ENCODE peak calls at places on chromosomes 11 and 22, in eight cellular contexts. One of them, this sample, is unnamed.

GRCh38 chr22:31891366-31892079 is 52.8 kb upstream of the YWHAH start:
- DNase-seq in right atrium auricular region: no peak
- DNase-seq in DND-41: no peak
- DNase-seq in mammary epithelial cell: no peak
- DNase-seq in right lobe of liver: no peak
- DNase-seq in cardiac muscle cell: no peak
- DNase-seq in coronary artery: no peak
- DNase-seq in AG04450: no peak
- DNase-seq in this sample: no peak

GRCh38 chr11:111913997-111914396 is 1.5 kb downstream of the HSPB2 start:
- DNase-seq in right atrium auricular region: no peak
- DNase-seq in DND-41: no peak
- DNase-seq in mammary epithelial cell: no peak
- DNase-seq in right lobe of liver: no peak
- DNase-seq in cardiac muscle cell: no peak
- DNase-seq in coronary artery: no peak
- DNase-seq in AG04450: no peak
- DNase-seq in this sample: no peak

GRCh38 chr11:73072935-73073481 is 69.1 kb downstream of the FCHSD2 start:
- DNase-seq in right atrium auricular region: no peak
- DNase-seq in DND-41: no peak
- DNase-seq in mammary epithelial cell: peak
- DNase-seq in right lobe of liver: no peak
- DNase-seq in cardiac muscle cell: peak
- DNase-seq in coronary artery: no peak
- DNase-seq in AG04450: no peak
- DNase-seq in this sample: no peak

GRCh38 chr22:28247667-28248363 is 328.8 kb upstream of the PITPNB start:
- DNase-seq in right atrium auricular region: no peak
- DNase-seq in DND-41: no peak
- DNase-seq in mammary epithelial cell: no peak
- DNase-seq in right lobe of liver: no peak
- DNase-seq in cardiac muscle cell: peak
- DNase-seq in coronary artery: no peak
- DNase-seq in AG04450: no peak
- DNase-seq in this sample: no peak

GRCh38 chr11:64849600-64850356 is 5.3 kb upstream of the CDC42BPG start:
- DNase-seq in right atrium auricular region: no peak
- DNase-seq in DND-41: no peak
- DNase-seq in mammary epithelial cell: no peak
- DNase-seq in right lobe of liver: no peak
- DNase-seq in cardiac muscle cell: no peak
- DNase-seq in coronary artery: no peak
- DNase-seq in AG04450: no peak
- DNase-seq in this sample: no peak

GRCh38 chr11:92107331-92107730 is 117.3 kb upstream of the FAT3 start:
- DNase-seq in right atrium auricular region: no peak
- DNase-seq in DND-41: no peak
- DNase-seq in mammary epithelial cell: no peak
- DNase-seq in right lobe of liver: no peak
- DNase-seq in cardiac muscle cell: no peak
- DNase-seq in coronary artery: no peak
- DNase-seq in AG04450: no peak
- DNase-seq in this sample: no peak

GRCh38 chr11:57426754-57427691 is at the start of gene SLC43A3:
- DNase-seq in right atrium auricular region: peak
- DNase-seq in DND-41: peak
- DNase-seq in mammary epithelial cell: peak
- DNase-seq in right lobe of liver: peak
- DNase-seq in cardiac muscle cell: peak
- DNase-seq in coronary artery: peak
- DNase-seq in AG04450: no peak
- DNase-seq in this sample: no peak

GRCh38 chr22:31343235-31344191 is 2.6 kb downstream of the PATZ1 start:
- DNase-seq in right atrium auricular region: no peak
- DNase-seq in DND-41: no peak
- DNase-seq in mammary epithelial cell: peak
- DNase-seq in right lobe of liver: no peak
- DNase-seq in cardiac muscle cell: peak
- DNase-seq in coronary artery: no peak
- DNase-seq in AG04450: no peak
- DNase-seq in this sample: no peak

GRCh38 chr11:26901162-26901561 is 92.8 kb upstream of the FIBIN start:
- DNase-seq in right atrium auricular region: no peak
- DNase-seq in DND-41: no peak
- DNase-seq in mammary epithelial cell: no peak
- DNase-seq in right lobe of liver: no peak
- DNase-seq in cardiac muscle cell: no peak
- DNase-seq in coronary artery: no peak
- DNase-seq in AG04450: no peak
- DNase-seq in this sample: no peak

GRCh38 chr22:45420539-45420938 is 7.0 kb downstream of the RIBC2 start:
- DNase-seq in right atrium auricular region: no peak
- DNase-seq in DND-41: no peak
- DNase-seq in mammary epithelial cell: no peak
- DNase-seq in right lobe of liver: no peak
- DNase-seq in cardiac muscle cell: no peak
- DNase-seq in coronary artery: peak
- DNase-seq in AG04450: no peak
- DNase-seq in this sample: no peak

GRCh38 chr11:126149759-126150236 is 61.7 kb downstream of the RPUSD4 start:
- DNase-seq in right atrium auricular region: no peak
- DNase-seq in DND-41: peak
- DNase-seq in mammary epithelial cell: no peak
- DNase-seq in right lobe of liver: no peak
- DNase-seq in cardiac muscle cell: no peak
- DNase-seq in coronary artery: no peak
- DNase-seq in AG04450: no peak
- DNase-seq in this sample: peak

GRCh38 chr11:129639300-129639699 is 176.3 kb upstream of the TMEM45B start:
- DNase-seq in right atrium auricular region: no peak
- DNase-seq in DND-41: no peak
- DNase-seq in mammary epithelial cell: peak
- DNase-seq in right lobe of liver: no peak
- DNase-seq in cardiac muscle cell: no peak
- DNase-seq in coronary artery: no peak
- DNase-seq in AG04450: peak
- DNase-seq in this sample: no peak

GRCh38 chr11:12599408-12600143 is 74.6 kb upstream of the TEAD1 start:
- DNase-seq in right atrium auricular region: no peak
- DNase-seq in DND-41: peak
- DNase-seq in mammary epithelial cell: no peak
- DNase-seq in right lobe of liver: peak
- DNase-seq in cardiac muscle cell: peak
- DNase-seq in coronary artery: no peak
- DNase-seq in AG04450: no peak
- DNase-seq in this sample: no peak

GRCh38 chr22:43723816-43724215 is 88.3 kb downstream of the EFCAB6 start:
- DNase-seq in right atrium auricular region: no peak
- DNase-seq in DND-41: no peak
- DNase-seq in mammary epithelial cell: no peak
- DNase-seq in right lobe of liver: no peak
- DNase-seq in cardiac muscle cell: no peak
- DNase-seq in coronary artery: no peak
- DNase-seq in AG04450: no peak
- DNase-seq in this sample: no peak

GRCh38 chr11:45745065-45745811 is 59.7 kb upstream of the SLC35C1 start:
- DNase-seq in right atrium auricular region: peak
- DNase-seq in DND-41: no peak
- DNase-seq in mammary epithelial cell: no peak
- DNase-seq in right lobe of liver: no peak
- DNase-seq in cardiac muscle cell: peak
- DNase-seq in coronary artery: peak
- DNase-seq in AG04450: no peak
- DNase-seq in this sample: no peak

GRCh38 chr11:45187375-45187774 is 40.9 kb downstream of the PRDM11 start:
- DNase-seq in right atrium auricular region: no peak
- DNase-seq in DND-41: no peak
- DNase-seq in mammary epithelial cell: no peak
- DNase-seq in right lobe of liver: no peak
- DNase-seq in cardiac muscle cell: no peak
- DNase-seq in coronary artery: no peak
- DNase-seq in AG04450: no peak
- DNase-seq in this sample: no peak

GRCh38 chr11:31366795-31367194 is 2.7 kb downstream of the DCDC1 start:
- DNase-seq in right atrium auricular region: no peak
- DNase-seq in DND-41: peak
- DNase-seq in mammary epithelial cell: no peak
- DNase-seq in right lobe of liver: no peak
- DNase-seq in cardiac muscle cell: no peak
- DNase-seq in coronary artery: no peak
- DNase-seq in AG04450: no peak
- DNase-seq in this sample: no peak

GRCh38 chr11:65491163-65491465 is 7.7 kb upstream of the MALAT1 start:
- DNase-seq in right atrium auricular region: no peak
- DNase-seq in DND-41: no peak
- DNase-seq in mammary epithelial cell: no peak
- DNase-seq in right lobe of liver: no peak
- DNase-seq in cardiac muscle cell: no peak
- DNase-seq in coronary artery: peak
- DNase-seq in AG04450: no peak
- DNase-seq in this sample: peak

GRCh38 chr11:30914143-30914762 is 328.1 kb upstream of the MPPED2 start:
- DNase-seq in right atrium auricular region: peak
- DNase-seq in DND-41: no peak
- DNase-seq in mammary epithelial cell: peak
- DNase-seq in right lobe of liver: no peak
- DNase-seq in cardiac muscle cell: peak
- DNase-seq in coronary artery: no peak
- DNase-seq in AG04450: peak
- DNase-seq in this sample: no peak

GRCh38 chr11:31160504-31161422 is 208.8 kb downstream of the DCDC1 start:
- DNase-seq in right atrium auricular region: no peak
- DNase-seq in DND-41: no peak
- DNase-seq in mammary epithelial cell: no peak
- DNase-seq in right lobe of liver: no peak
- DNase-seq in cardiac muscle cell: no peak
- DNase-seq in coronary artery: no peak
- DNase-seq in AG04450: no peak
- DNase-seq in this sample: no peak

GRCh38 chr11:46410021-46410420 is 18.4 kb upstream of the CHRM4 start:
- DNase-seq in right atrium auricular region: no peak
- DNase-seq in DND-41: no peak
- DNase-seq in mammary epithelial cell: no peak
- DNase-seq in right lobe of liver: no peak
- DNase-seq in cardiac muscle cell: no peak
- DNase-seq in coronary artery: no peak
- DNase-seq in AG04450: no peak
- DNase-seq in this sample: no peak

GRCh38 chr11:30143098-30143705 is 87.6 kb upstream of the FSHB start:
- DNase-seq in right atrium auricular region: no peak
- DNase-seq in DND-41: peak
- DNase-seq in mammary epithelial cell: peak
- DNase-seq in right lobe of liver: no peak
- DNase-seq in cardiac muscle cell: peak
- DNase-seq in coronary artery: no peak
- DNase-seq in AG04450: peak
- DNase-seq in this sample: no peak

GRCh38 chr22:30733081-30733680 is 38.5 kb downstream of the OSBP2 start:
- DNase-seq in right atrium auricular region: no peak
- DNase-seq in DND-41: no peak
- DNase-seq in mammary epithelial cell: no peak
- DNase-seq in right lobe of liver: no peak
- DNase-seq in cardiac muscle cell: no peak
- DNase-seq in coronary artery: no peak
- DNase-seq in AG04450: peak
- DNase-seq in this sample: no peak

GRCh38 chr11:61384271-61385242 is 7.8 kb upstream of the TMEM216 start:
- DNase-seq in right atrium auricular region: no peak
- DNase-seq in DND-41: no peak
- DNase-seq in mammary epithelial cell: no peak
- DNase-seq in right lobe of liver: peak
- DNase-seq in cardiac muscle cell: peak
- DNase-seq in coronary artery: no peak
- DNase-seq in AG04450: no peak
- DNase-seq in this sample: no peak
- TF ChIP-seq CTCF in right atrium auricular region: no peak
- TF ChIP-seq CTCF in DND-41: no peak
- TF ChIP-seq CTCF in mammary epithelial cell: peak
- TF ChIP-seq CTCF in right lobe of liver: peak
- TF ChIP-seq CTCF in cardiac muscle cell: peak
- TF ChIP-seq CTCF in coronary artery: no peak
- TF ChIP-seq CTCF in AG04450: peak
- TF ChIP-seq CTCF in this sample: no peak

GRCh38 chr11:3230636-3231549 is 1.3 kb downstream of the MRGPRE start:
- DNase-seq in right atrium auricular region: peak
- DNase-seq in DND-41: no peak
- DNase-seq in mammary epithelial cell: no peak
- DNase-seq in right lobe of liver: no peak
- DNase-seq in cardiac muscle cell: no peak
- DNase-seq in coronary artery: no peak
- DNase-seq in AG04450: no peak
- DNase-seq in this sample: no peak
- TF ChIP-seq CTCF in right atrium auricular region: no peak
- TF ChIP-seq CTCF in DND-41: no peak
- TF ChIP-seq CTCF in mammary epithelial cell: no peak
- TF ChIP-seq CTCF in right lobe of liver: no peak
- TF ChIP-seq CTCF in cardiac muscle cell: no peak
- TF ChIP-seq CTCF in coronary artery: no peak
- TF ChIP-seq CTCF in AG04450: no peak
- TF ChIP-seq CTCF in this sample: no peak

DNA sequence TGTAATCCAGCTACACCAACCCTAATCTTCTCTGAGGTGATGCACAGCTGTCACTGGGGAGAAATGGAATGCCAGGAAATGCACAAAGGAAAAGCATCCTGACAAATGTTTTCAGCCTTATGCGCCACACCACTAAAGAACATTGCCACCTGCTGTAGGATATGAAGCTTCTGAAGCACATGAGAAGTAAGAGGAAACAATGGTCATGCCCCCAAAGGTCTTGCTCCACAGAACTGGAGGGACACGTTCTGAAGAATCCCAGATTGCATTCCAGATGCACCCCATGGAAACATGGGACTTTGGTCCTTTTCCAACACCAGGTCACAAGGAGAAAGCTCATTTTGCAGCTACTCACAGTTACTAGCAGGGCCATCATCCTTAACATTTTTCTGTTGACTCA is 48.7 kb upstream of the ZBED5 start:
- DNase-seq in right atrium auricular region: no peak
- DNase-seq in DND-41: no peak
- DNase-seq in mammary epithelial cell: no peak
- DNase-seq in right lobe of liver: no peak
- DNase-seq in cardiac muscle cell: no peak
- DNase-seq in coronary artery: no peak
- DNase-seq in AG04450: no peak
- DNase-seq in this sample: no peak
- TF ChIP-seq CTCF in right atrium auricular region: peak
- TF ChIP-seq CTCF in DND-41: peak
- TF ChIP-seq CTCF in mammary epithelial cell: peak
- TF ChIP-seq CTCF in right lobe of liver: no peak
- TF ChIP-seq CTCF in cardiac muscle cell: peak
- TF ChIP-seq CTCF in coronary artery: no peak
- TF ChIP-seq CTCF in AG04450: peak
- TF ChIP-seq CTCF in this sample: peak

GRCh38 chr11:61890536-61891330 is 612 bp downstream of the FADS3 start:
- DNase-seq in right atrium auricular region: peak
- DNase-seq in DND-41: peak
- DNase-seq in mammary epithelial cell: peak
- DNase-seq in right lobe of liver: peak
- DNase-seq in cardiac muscle cell: peak
- DNase-seq in coronary artery: peak
- DNase-seq in AG04450: no peak
- DNase-seq in this sample: no peak
- TF ChIP-seq CTCF in right atrium auricular region: no peak
- TF ChIP-seq CTCF in DND-41: peak
- TF ChIP-seq CTCF in mammary epithelial cell: no peak
- TF ChIP-seq CTCF in right lobe of liver: no peak
- TF ChIP-seq CTCF in cardiac muscle cell: no peak
- TF ChIP-seq CTCF in coronary artery: no peak
- TF ChIP-seq CTCF in AG04450: no peak
- TF ChIP-seq CTCF in this sample: peak